ENCODE peak calls at places on chromosomes 3 and 15, in eight cellular contexts. C is ELR, Z is HFF-Myc, O is neural progenitor cell, M is T-helper 1 cell, U is pancreas, G is mucosa of descending colon, R is left ventricle myocardium inferior. N is an unnamed sample.

GRCh38 chr15:84859143-84859542 is 25.3 kb upstream of the SLC28A1 start:
- DNase-seq in C (no peak), Z (no peak), O (no peak), M (no peak), U (no peak), G (peak), R (no peak), N (no peak)

GRCh38 chr3:46090161-46090591 is 62.9 kb upstream of the XCR1 start:
- DNase-seq in C (peak), Z (no peak), O (no peak), M (peak), U (no peak), G (no peak), R (no peak), N (no peak)

GRCh38 chr3:126131881-126132750 is 48.2 kb upstream of the SLC41A3 start:
- DNase-seq in C (no peak), Z (no peak), O (no peak), M (no peak), U (no peak), G (no peak), R (peak), N (peak)

GRCh38 chr15:60804986-60805949 is 326.3 kb upstream of the ICE2 start:
- DNase-seq in C (peak), Z (no peak), O (no peak), M (no peak), U (peak), G (no peak), R (no peak), N (no peak)

GRCh38 chr3:10688548-10689172 is 127.4 kb upstream of the SLC6A11 start:
- DNase-seq in C (no peak), Z (no peak), O (no peak), M (no peak), U (no peak), G (no peak), R (no peak), N (no peak)

GRCh38 chr3:189304465-189305341 is 132.9 kb downstream of the TPRG1 start:
- DNase-seq in C (no peak), Z (no peak), O (no peak), M (peak), U (peak), G (peak), R (no peak), N (no peak)

GRCh38 chr3:80232760-80233159 is 465.0 kb upstream of the ROBO1 start:
- DNase-seq in C (peak), Z (no peak), O (no peak), M (no peak), U (no peak), G (no peak), R (no peak), N (no peak)

GRCh38 chr3:172787746-172788145 is 37.2 kb downstream of the ECT2 start:
- DNase-seq in C (peak), Z (no peak), O (no peak), M (no peak), U (no peak), G (no peak), R (no peak), N (no peak)

GRCh38 chr3:114649331-114649730 is 355.5 kb downstream of the TIGIT start:
- DNase-seq in C (peak), Z (peak), O (no peak), M (no peak), U (no peak), G (no peak), R (no peak), N (no peak)

GRCh38 chr3:127483005-127483641 is 107.4 kb downstream of the TPRA1 start:
- DNase-seq in C (no peak), Z (no peak), O (no peak), M (no peak), U (no peak), G (no peak), R (no peak), N (peak)

GRCh38 chr3:168071971-168072645 is 23.6 kb downstream of the GOLIM4 start:
- DNase-seq in C (peak), Z (no peak), O (no peak), M (no peak), U (no peak), G (no peak), R (no peak), N (no peak)

GRCh38 chr15:76206325-76206976 is 104.8 kb downstream of the ETFA start:
- DNase-seq in C (no peak), Z (no peak), O (no peak), M (no peak), U (peak), G (peak), R (peak), N (no peak)

GRCh38 chr3:14920536-14920935 is 26.8 kb upstream of the NR2C2 start:
- DNase-seq in C (no peak), Z (no peak), O (no peak), M (no peak), U (no peak), G (no peak), R (no peak), N (no peak)

GRCh38 chr15:31457161-31457560 is 130.5 kb downstream of the KLF13 start:
- DNase-seq in C (no peak), Z (peak), O (no peak), M (no peak), U (no peak), G (peak), R (no peak), N (peak)

GRCh38 chr3:42265059-42265991 is 660 bp downstream of the CCK start:
- DNase-seq in C (no peak), Z (no peak), O (no peak), M (no peak), U (no peak), G (no peak), R (no peak), N (peak)

GRCh38 chr3:81920805-81921204 is 159.4 kb upstream of the GBE1 start:
- DNase-seq in C (no peak), Z (peak), O (no peak), M (no peak), U (no peak), G (no peak), R (no peak), N (no peak)

GRCh38 chr15:101113114-101114005 is 138.5 kb downstream of the CHSY1 start:
- DNase-seq in C (no peak), Z (no peak), O (no peak), M (no peak), U (no peak), G (no peak), R (no peak), N (no peak)

GRCh38 chr15:88647362-88648105 is 8.7 kb downstream of the ISG20 start:
- DNase-seq in C (no peak), Z (no peak), O (no peak), M (no peak), U (peak), G (peak), R (no peak), N (peak)

GRCh38 chr15:100350434-100351226 is 8.9 kb upstream of the ADAMTS17 start:
- DNase-seq in C (peak), Z (no peak), O (no peak), M (peak), U (peak), G (peak), R (no peak), N (no peak)

GRCh38 chr15:26868029-26868685 is 1.3 kb downstream of the GABRA5 start:
- DNase-seq in C (no peak), Z (no peak), O (no peak), M (no peak), U (no peak), G (no peak), R (no peak), N (no peak)

GRCh38 chr3:16477501-16477900 is 36.0 kb downstream of the RFTN1 start:
- DNase-seq in C (peak), Z (no peak), O (no peak), M (no peak), U (no peak), G (no peak), R (no peak), N (no peak)

GRCh38 chr3:157606392-157607197 is 103.4 kb upstream of the VEPH1 start:
- DNase-seq in C (peak), Z (peak), O (peak), M (peak), U (peak), G (peak), R (peak), N (no peak)

GRCh38 chr3:37149246-37149645 is 25.1 kb downstream of the LRRFIP2 start:
- DNase-seq in C (no peak), Z (no peak), O (no peak), M (no peak), U (no peak), G (no peak), R (no peak), N (no peak)

GRCh38 chr3:33218072-33218445 is 551 bp downstream of the SUSD5 start:
- DNase-seq in C (peak), Z (no peak), O (peak), M (no peak), U (no peak), G (no peak), R (no peak), N (no peak)

GRCh38 chr3:8201886-8202285 is 299.7 kb upstream of the LMCD1 start:
- DNase-seq in C (no peak), Z (no peak), O (peak), M (no peak), U (no peak), G (no peak), R (no peak), N (no peak)

GRCh38 chr3:157493627-157494550 is 9.3 kb downstream of the VEPH1 start:
- DNase-seq in C (peak), Z (peak), O (peak), M (peak), U (no peak), G (no peak), R (no peak), N (no peak)

GRCh38 chr3:147737411-147737810 is 328.2 kb downstream of the ZIC1 start:
- DNase-seq in C (peak), Z (no peak), O (no peak), M (no peak), U (no peak), G (no peak), R (no peak), N (no peak)

GRCh38 chr3:149299938-149300791 is 33.3 kb downstream of the TM4SF18 start:
- DNase-seq in C (peak), Z (peak), O (no peak), M (peak), U (peak), G (peak), R (no peak), N (peak)

GRCh38 chr15:49538520-49538919 is 82.1 kb downstream of the FAM227B start:
- DNase-seq in C (no peak), Z (no peak), O (no peak), M (no peak), U (no peak), G (no peak), R (no peak), N (no peak)

GRCh38 chr15:90030376-90030775 is 29.3 kb downstream of the ZNF710 start:
- DNase-seq in C (no peak), Z (no peak), O (no peak), M (no peak), U (peak), G (no peak), R (peak), N (peak)

GRCh38 chr3:107285197-107285596 is 92.0 kb upstream of the CCDC54 start:
- DNase-seq in C (peak), Z (no peak), O (peak), M (no peak), U (no peak), G (no peak), R (no peak), N (no peak)

GRCh38 chr3:71148455-71149060 is 435.0 kb downstream of the FOXP1 start:
- DNase-seq in C (no peak), Z (no peak), O (no peak), M (no peak), U (no peak), G (no peak), R (no peak), N (no peak)

GRCh38 chr3:18439281-18439680 is 14.1 kb upstream of the SATB1 start:
- DNase-seq in C (no peak), Z (no peak), O (no peak), M (no peak), U (no peak), G (no peak), R (no peak), N (no peak)

GRCh38 chr15:59306520-59307163 is 66.0 kb downstream of the MYO1E start:
- DNase-seq in C (peak), Z (no peak), O (no peak), M (no peak), U (no peak), G (no peak), R (no peak), N (no peak)

GRCh38 chr3:65924762-65925161 is 114.0 kb downstream of the MAGI1 start:
- DNase-seq in C (no peak), Z (no peak), O (no peak), M (no peak), U (no peak), G (no peak), R (no peak), N (no peak)

GRCh38 chr15:60001642-60002527 is 2.2 kb upstream of the FOXB1 start:
- DNase-seq in C (no peak), Z (no peak), O (peak), M (no peak), U (no peak), G (no peak), R (no peak), N (no peak)

GRCh38 chr15:62063851-62064635 is 2.7 kb upstream of the C2CD4A start:
- DNase-seq in C (peak), Z (no peak), O (no peak), M (no peak), U (no peak), G (no peak), R (no peak), N (no peak)